ENCODE peak calls at places on chromosomes 4 and X, in ten cellular contexts. C is GM23338, J is ascending aorta, Z is gastrocnemius medialis, D is ovary, L is PC-9, E is hepatocyte, V is transverse colon, P is K562, W is testis. U is an unnamed sample.

GRCh38 chrX:123920065-123920785 is 41.3 kb upstream of the STAG2 start:
- DNase-seq in C (no peak), J (no peak), Z (no peak), D (no peak), L (peak; percentile 81), E (no peak), V (no peak), P (no peak), W (no peak), U (no peak)

GRCh38 chrX:71210829-71211228 is 12.2 kb upstream of the GJB1 start:
- DNase-seq in C (no peak), J (no peak), Z (no peak), D (no peak), L (no peak), E (no peak), V (no peak), P (no peak), W (no peak), U (no peak)

GRCh38 chr4:91963489-91963888 is 340.3 kb upstream of the GRID2 start:
- DNase-seq in C (no peak), J (no peak), Z (no peak), D (no peak), L (no peak), E (no peak), V (no peak), P (no peak), W (no peak), U (no peak)

GRCh38 chrX:63115196-63115595 is 235.9 kb downstream of the SPIN4 start:
- DNase-seq in C (no peak), J (no peak), Z (no peak), D (no peak), L (no peak), E (no peak), V (no peak), P (no peak), W (no peak), U (no peak)

GRCh38 chr4:185470503-185471195 is 884 bp downstream of the CCDC110 start:
- DNase-seq in C (peak; percentile 41), J (peak; percentile 29), Z (peak; percentile 54), D (peak; percentile 86), L (peak; percentile 41), E (peak; percentile 63), V (peak; percentile 73), P (peak; percentile 16), W (peak; percentile 61), U (peak; percentile 82)

GRCh38 chr4:156778093-156778492 is 193.5 kb downstream of the PDGFC start:
- DNase-seq in C (no peak), J (no peak), Z (no peak), D (no peak), L (no peak), E (no peak), V (no peak), P (no peak), W (no peak), U (no peak)

GRCh38 chrX:68997911-68998310 is 167.3 kb downstream of the PJA1 start:
- DNase-seq in C (no peak), J (no peak), Z (no peak), D (peak; percentile 76), L (no peak), E (peak; percentile 38), V (peak; percentile 31), P (no peak), W (peak; percentile 64), U (no peak)

GRCh38 chr4:42501624-42502401 is 104.5 kb downstream of the SHISA3 start:
- DNase-seq in C (peak; percentile 39), J (no peak), Z (no peak), D (no peak), L (no peak), E (no peak), V (no peak), P (no peak), W (no peak), U (no peak)

GRCh38 chrX:19670321-19670750 is 155.0 kb upstream of the MAP3K15 start:
- DNase-seq in C (no peak), J (no peak), Z (no peak), D (no peak), L (peak; percentile 67), E (peak; percentile 8), V (no peak), P (no peak), W (no peak), U (no peak)

GRCh38 chr4:10623241-10623640 is 61.3 kb downstream of the CLNK start:
- DNase-seq in C (no peak), J (no peak), Z (no peak), D (no peak), L (no peak), E (no peak), V (no peak), P (no peak), W (no peak), U (no peak)

DNA sequence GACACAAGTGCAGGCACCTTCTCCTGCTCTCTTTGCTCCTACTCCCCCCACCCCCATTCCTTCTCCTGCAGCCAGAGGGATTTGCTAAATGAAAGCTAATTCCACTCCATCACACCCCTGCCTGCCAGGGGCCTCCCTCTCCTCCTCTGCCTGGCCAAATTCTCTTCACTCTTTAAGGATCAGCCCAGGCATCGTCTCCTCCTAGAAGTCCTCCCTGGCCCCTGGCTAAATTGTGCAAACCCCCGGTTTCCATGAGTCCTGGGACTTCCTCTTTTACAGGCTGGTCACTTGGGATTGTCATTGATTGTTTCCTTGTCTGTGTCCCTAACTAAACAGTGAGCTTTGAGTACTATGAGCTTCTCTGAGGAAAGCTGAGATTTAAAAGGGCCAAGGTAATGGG is 8.7 kb upstream of the ABLIM2 start:
- DNase-seq in C (no peak), J (no peak), Z (no peak), D (no peak), L (no peak), E (no peak), V (no peak), P (no peak), W (no peak), U (no peak)
- H3K27me3 ChIP-seq in C (no peaks in the 10 kb centered on the region), J (no peaks in the 10 kb centered on the region), Z (no peaks in the 10 kb centered on the region), D (no peaks in the 10 kb centered on the region), L (no peaks in the 10 kb centered on the region), E (no peaks in the 10 kb centered on the region), V (peaks cover 5% of the 10 kb centered on the region), P (peaks cover 34% of the 10 kb centered on the region), W (no peaks in the 10 kb centered on the region), U (peaks cover 3% of the 10 kb centered on the region)

GRCh38 chr4:212438-213174 is 88.3 kb downstream of the ZNF718 start:
- DNase-seq in C (peak; percentile 98), J (peak; percentile 40), Z (peak; percentile 6), D (peak; percentile 71), L (no peak), E (no peak), V (peak; percentile 22), P (peak; percentile 27), W (peak; percentile 95), U (peak; percentile 71)
- H3K27ac ChIP-seq in C (peak overlapping the region; percentile 83), J (peak overlapping the region; percentile 78), Z (peak overlapping the region; percentile 29), D (peak overlapping the region; percentile 56), L (no peak overlapping the region), E (no peak overlapping the region), V (peak overlapping the region; percentile 75), P (peak overlapping the region; percentile 59), W (peak overlapping the region; percentile 49), U (peak overlapping the region; percentile 64)

GRCh38 chrX:151779258-151779657 is 44.7 kb downstream of the CNGA2 start:
- DNase-seq in C (no peak), J (no peak), Z (no peak), D (no peak), L (no peak), E (no peak), V (no peak), P (no peak), W (no peak), U (no peak)

GRCh38 chrX:151771726-151772125 is 37.2 kb downstream of the CNGA2 start:
- DNase-seq in C (no peak), J (no peak), Z (no peak), D (no peak), L (peak; percentile 63), E (no peak), V (no peak), P (no peak), W (no peak), U (no peak)

GRCh38 chrX:151776936-151777335 is 42.4 kb downstream of the CNGA2 start:
- DNase-seq in C (no peak), J (no peak), Z (no peak), D (no peak), L (no peak), E (no peak), V (no peak), P (no peak), W (no peak), U (no peak)

GRCh38 chrX:151776113-151776790 is 41.7 kb downstream of the CNGA2 start:
- DNase-seq in C (peak; percentile 11), J (no peak), Z (no peak), D (no peak), L (no peak), E (no peak), V (no peak), P (no peak), W (no peak), U (no peak)

GRCh38 chrX:151773434-151773833 is 38.9 kb downstream of the CNGA2 start:
- DNase-seq in C (peak; percentile 3), J (no peak), Z (no peak), D (no peak), L (peak; percentile 29), E (no peak), V (no peak), P (peak; percentile 10), W (no peak), U (no peak)
- TF ChIP-seq CTCF in C (peak; percentile 31), J (no peak), Z (no peak), D (no peak), L (peak; percentile 15), E (no peak), V (no peak), P (no peak), W (no peak), U (no peak)

GRCh38 chr4:8913121-8913857 is 41.6 kb upstream of the HMX1 start:
- DNase-seq in C (no peak), J (no peak), Z (no peak), D (no peak), L (no peak), E (peak; percentile 4), V (no peak), P (no peak), W (no peak), U (peak; percentile 33)

GRCh38 chr4:8916251-8916913 is 44.7 kb upstream of the HMX1 start:
- DNase-seq in C (no peak), J (no peak), Z (no peak), D (no peak), L (no peak), E (peak; percentile 3), V (no peak), P (no peak), W (no peak), U (no peak)

GRCh38 chr4:8913858-8914460 is 42.3 kb upstream of the HMX1 start:
- DNase-seq in C (no peak), J (no peak), Z (no peak), D (no peak), L (no peak), E (peak; percentile 2), V (no peak), P (no peak), W (no peak), U (peak; percentile 45)

GRCh38 chr4:8915201-8916200 is 43.9 kb upstream of the HMX1 start:
- DNase-seq in C (no peak), J (no peak), Z (no peak), D (no peak), L (no peak), E (peak; percentile 3), V (no peak), P (no peak), W (no peak), U (peak; percentile 22)

GRCh38 chr4:8914461-8915171 is 43.0 kb upstream of the HMX1 start:
- DNase-seq in C (no peak), J (no peak), Z (no peak), D (no peak), L (no peak), E (peak; percentile 1), V (no peak), P (no peak), W (no peak), U (peak; percentile 61)
- H3K27me3 ChIP-seq in C (no peaks in the 10 kb centered on the region), J (no peaks in the 10 kb centered on the region), Z (no peaks in the 10 kb centered on the region), D (no peaks in the 10 kb centered on the region), L (peaks cover 63% of the 10 kb centered on the region), E (peaks cover 6% of the 10 kb centered on the region), V (peaks cover 5% of the 10 kb centered on the region), P (peaks cover 29% of the 10 kb centered on the region), W (no peaks in the 10 kb centered on the region), U (no peaks in the 10 kb centered on the region)